ENCODE peak calls at places on chromosomes 11 and 22, in six cellular contexts. One of them, this sample, is unnamed.

GRCh38 chr11:120612363-120613263 is 101.1 kb downstream of the GRIK4 start:
- DNase-seq in occipital lobe: no peak
- DNase-seq in activated CD4-positive, alpha-beta T cell treated with anti-CD3 and anti-CD28 coated beads for 24 hours: no peak
- DNase-seq in fibroblast of mammary gland: peak; percentile 58
- DNase-seq in RCC 7860: peak; percentile 44
- DNase-seq in amniotic stem cell: no peak
- DNase-seq in this sample: no peak

GRCh38 chr11:100635194-100635593 is 51.9 kb upstream of the ARHGAP42 start:
- DNase-seq in occipital lobe: no peak
- DNase-seq in activated CD4-positive, alpha-beta T cell treated with anti-CD3 and anti-CD28 coated beads for 24 hours: no peak
- DNase-seq in fibroblast of mammary gland: no peak
- DNase-seq in RCC 7860: no peak
- DNase-seq in amniotic stem cell: no peak
- DNase-seq in this sample: no peak

GRCh38 chr11:122045181-122045586 is 70.8 kb downstream of the BLID start:
- DNase-seq in occipital lobe: no peak
- DNase-seq in activated CD4-positive, alpha-beta T cell treated with anti-CD3 and anti-CD28 coated beads for 24 hours: no peak
- DNase-seq in fibroblast of mammary gland: peak; percentile 82
- DNase-seq in RCC 7860: peak; percentile 16
- DNase-seq in amniotic stem cell: peak; percentile 41
- DNase-seq in this sample: peak; percentile 79

GRCh38 chr11:70327717-70328116 is 57.2 kb downstream of the PPFIA1 start:
- DNase-seq in occipital lobe: no peak
- DNase-seq in activated CD4-positive, alpha-beta T cell treated with anti-CD3 and anti-CD28 coated beads for 24 hours: no peak
- DNase-seq in fibroblast of mammary gland: no peak
- DNase-seq in RCC 7860: no peak
- DNase-seq in amniotic stem cell: no peak
- DNase-seq in this sample: no peak

GRCh38 chr11:61910473-61911123 is 6.8 kb downstream of the RAB3IL1 start:
- DNase-seq in occipital lobe: no peak
- DNase-seq in activated CD4-positive, alpha-beta T cell treated with anti-CD3 and anti-CD28 coated beads for 24 hours: no peak
- DNase-seq in fibroblast of mammary gland: peak; percentile 27
- DNase-seq in RCC 7860: no peak
- DNase-seq in amniotic stem cell: no peak
- DNase-seq in this sample: no peak

GRCh38 chr22:28883917-28884753 is 763 bp downstream of the ZNRF3 start:
- DNase-seq in occipital lobe: no peak
- DNase-seq in activated CD4-positive, alpha-beta T cell treated with anti-CD3 and anti-CD28 coated beads for 24 hours: no peak
- DNase-seq in fibroblast of mammary gland: no peak
- DNase-seq in RCC 7860: no peak
- DNase-seq in amniotic stem cell: no peak
- DNase-seq in this sample: peak; percentile 31

GRCh38 chr11:46290021-46290420 is 12.6 kb downstream of the CREB3L1 start:
- DNase-seq in occipital lobe: no peak
- DNase-seq in activated CD4-positive, alpha-beta T cell treated with anti-CD3 and anti-CD28 coated beads for 24 hours: no peak
- DNase-seq in fibroblast of mammary gland: no peak
- DNase-seq in RCC 7860: no peak
- DNase-seq in amniotic stem cell: no peak
- DNase-seq in this sample: no peak

GRCh38 chr22:32558681-32559355 is 84.2 kb downstream of the FBXO7 start:
- DNase-seq in occipital lobe: peak; percentile 12
- DNase-seq in activated CD4-positive, alpha-beta T cell treated with anti-CD3 and anti-CD28 coated beads for 24 hours: no peak
- DNase-seq in fibroblast of mammary gland: peak; percentile 88
- DNase-seq in RCC 7860: peak; percentile 85
- DNase-seq in amniotic stem cell: peak; percentile 37
- DNase-seq in this sample: peak; percentile 64

GRCh38 chr11:6249822-6250555 is 9.6 kb upstream of the CCKBR start:
- DNase-seq in occipital lobe: peak; percentile 74
- DNase-seq in activated CD4-positive, alpha-beta T cell treated with anti-CD3 and anti-CD28 coated beads for 24 hours: no peak
- DNase-seq in fibroblast of mammary gland: peak; percentile 85
- DNase-seq in RCC 7860: peak; percentile 22
- DNase-seq in amniotic stem cell: peak; percentile 40
- DNase-seq in this sample: peak; percentile 74

GRCh38 chr11:26947379-26947844 is 46.5 kb upstream of the FIBIN start:
- DNase-seq in occipital lobe: no peak
- DNase-seq in activated CD4-positive, alpha-beta T cell treated with anti-CD3 and anti-CD28 coated beads for 24 hours: no peak
- DNase-seq in fibroblast of mammary gland: peak; percentile 100
- DNase-seq in RCC 7860: no peak
- DNase-seq in amniotic stem cell: peak; percentile 96
- DNase-seq in this sample: no peak

GRCh38 chr11:13105237-13105844 is 96.2 kb downstream of the RASSF10 start:
- DNase-seq in occipital lobe: no peak
- DNase-seq in activated CD4-positive, alpha-beta T cell treated with anti-CD3 and anti-CD28 coated beads for 24 hours: no peak
- DNase-seq in fibroblast of mammary gland: no peak
- DNase-seq in RCC 7860: no peak
- DNase-seq in amniotic stem cell: no peak
- DNase-seq in this sample: no peak

GRCh38 chr11:68329993-68330699 is 17.8 kb downstream of the LRP5 start:
- DNase-seq in occipital lobe: no peak
- DNase-seq in activated CD4-positive, alpha-beta T cell treated with anti-CD3 and anti-CD28 coated beads for 24 hours: no peak
- DNase-seq in fibroblast of mammary gland: no peak
- DNase-seq in RCC 7860: no peak
- DNase-seq in amniotic stem cell: no peak
- DNase-seq in this sample: no peak

GRCh38 chr11:9827700-9828099 is 163.8 kb downstream of the SWAP70 start:
- DNase-seq in occipital lobe: no peak
- DNase-seq in activated CD4-positive, alpha-beta T cell treated with anti-CD3 and anti-CD28 coated beads for 24 hours: no peak
- DNase-seq in fibroblast of mammary gland: no peak
- DNase-seq in RCC 7860: no peak
- DNase-seq in amniotic stem cell: no peak
- DNase-seq in this sample: no peak

GRCh38 chr11:69923196-69923595 is 104.0 kb upstream of the FGF3 start:
- DNase-seq in occipital lobe: no peak
- DNase-seq in activated CD4-positive, alpha-beta T cell treated with anti-CD3 and anti-CD28 coated beads for 24 hours: no peak
- DNase-seq in fibroblast of mammary gland: no peak
- DNase-seq in RCC 7860: no peak
- DNase-seq in amniotic stem cell: no peak
- DNase-seq in this sample: no peak

GRCh38 chr11:25961539-25961938 is 370.4 kb upstream of the ANO3 start:
- DNase-seq in occipital lobe: no peak
- DNase-seq in activated CD4-positive, alpha-beta T cell treated with anti-CD3 and anti-CD28 coated beads for 24 hours: no peak
- DNase-seq in fibroblast of mammary gland: no peak
- DNase-seq in RCC 7860: no peak
- DNase-seq in amniotic stem cell: no peak
- DNase-seq in this sample: no peak

GRCh38 chr22:48968201-48968959 is 859.3 kb downstream of the BRD1 start:
- DNase-seq in occipital lobe: no peak
- DNase-seq in activated CD4-positive, alpha-beta T cell treated with anti-CD3 and anti-CD28 coated beads for 24 hours: peak; percentile 11
- DNase-seq in fibroblast of mammary gland: no peak
- DNase-seq in RCC 7860: no peak
- DNase-seq in amniotic stem cell: no peak
- DNase-seq in this sample: no peak

GRCh38 chr11:128790200-128790599 is 76.9 kb downstream of the KCNJ1 start:
- DNase-seq in occipital lobe: peak; percentile 37
- DNase-seq in activated CD4-positive, alpha-beta T cell treated with anti-CD3 and anti-CD28 coated beads for 24 hours: no peak
- DNase-seq in fibroblast of mammary gland: no peak
- DNase-seq in RCC 7860: no peak
- DNase-seq in amniotic stem cell: no peak
- DNase-seq in this sample: no peak

GRCh38 chr11:575324-575995 is 810 bp upstream of the PHRF1 start:
- DNase-seq in occipital lobe: no peak
- DNase-seq in activated CD4-positive, alpha-beta T cell treated with anti-CD3 and anti-CD28 coated beads for 24 hours: no peak
- DNase-seq in fibroblast of mammary gland: no peak
- DNase-seq in RCC 7860: no peak
- DNase-seq in amniotic stem cell: no peak
- DNase-seq in this sample: peak; percentile 61

GRCh38 chr22:50208939-50209892 is 8.4 kb downstream of the SELENOO start:
- DNase-seq in occipital lobe: no peak
- DNase-seq in activated CD4-positive, alpha-beta T cell treated with anti-CD3 and anti-CD28 coated beads for 24 hours: no peak
- DNase-seq in fibroblast of mammary gland: no peak
- DNase-seq in RCC 7860: no peak
- DNase-seq in amniotic stem cell: no peak
- DNase-seq in this sample: no peak

GRCh38 chr22:37498289-37498909 is 12.2 kb upstream of the MFNG start:
- DNase-seq in occipital lobe: no peak
- DNase-seq in activated CD4-positive, alpha-beta T cell treated with anti-CD3 and anti-CD28 coated beads for 24 hours: peak; percentile 60
- DNase-seq in fibroblast of mammary gland: no peak
- DNase-seq in RCC 7860: peak; percentile 16
- DNase-seq in amniotic stem cell: no peak
- DNase-seq in this sample: no peak

GRCh38 chr11:112485280-112485679 is 224.6 kb upstream of the PLET1 start:
- DNase-seq in occipital lobe: no peak
- DNase-seq in activated CD4-positive, alpha-beta T cell treated with anti-CD3 and anti-CD28 coated beads for 24 hours: no peak
- DNase-seq in fibroblast of mammary gland: no peak
- DNase-seq in RCC 7860: no peak
- DNase-seq in amniotic stem cell: no peak
- DNase-seq in this sample: no peak

GRCh38 chr11:59611570-59612565 is 3.7 kb downstream of the OSBP start:
- DNase-seq in occipital lobe: no peak
- DNase-seq in activated CD4-positive, alpha-beta T cell treated with anti-CD3 and anti-CD28 coated beads for 24 hours: no peak
- DNase-seq in fibroblast of mammary gland: peak; percentile 22
- DNase-seq in RCC 7860: no peak
- DNase-seq in amniotic stem cell: no peak
- DNase-seq in this sample: no peak

GRCh38 chr11:16395601-16396000 is 39.3 kb upstream of the SOX6 start:
- DNase-seq in occipital lobe: no peak
- DNase-seq in activated CD4-positive, alpha-beta T cell treated with anti-CD3 and anti-CD28 coated beads for 24 hours: no peak
- DNase-seq in fibroblast of mammary gland: no peak
- DNase-seq in RCC 7860: no peak
- DNase-seq in amniotic stem cell: no peak
- DNase-seq in this sample: no peak

GRCh38 chr11:36376888-36377758 is 81.0 kb downstream of the PRR5L start:
- DNase-seq in occipital lobe: no peak
- DNase-seq in activated CD4-positive, alpha-beta T cell treated with anti-CD3 and anti-CD28 coated beads for 24 hours: peak; percentile 30
- DNase-seq in fibroblast of mammary gland: peak; percentile 41
- DNase-seq in RCC 7860: no peak
- DNase-seq in amniotic stem cell: no peak
- DNase-seq in this sample: peak; percentile 43

GRCh38 chr11:2451336-2451735 is 6.5 kb downstream of the KCNQ1 start:
- DNase-seq in occipital lobe: no peak
- DNase-seq in activated CD4-positive, alpha-beta T cell treated with anti-CD3 and anti-CD28 coated beads for 24 hours: no peak
- DNase-seq in fibroblast of mammary gland: no peak
- DNase-seq in RCC 7860: no peak
- DNase-seq in amniotic stem cell: no peak
- DNase-seq in this sample: no peak

GRCh38 chr11:34655335-34656008 is 34.6 kb downstream of the EHF start:
- DNase-seq in occipital lobe: no peak
- DNase-seq in activated CD4-positive, alpha-beta T cell treated with anti-CD3 and anti-CD28 coated beads for 24 hours: no peak
- DNase-seq in fibroblast of mammary gland: peak; percentile 92
- DNase-seq in RCC 7860: peak; percentile 66
- DNase-seq in amniotic stem cell: no peak
- DNase-seq in this sample: peak; percentile 64